ENCODE peak calls at places on chromosome 17, in five cellular contexts. J is NCI-H1436, K is memory B cell, R is NCI-H2227 treated with DMSO at 0.1 percent for 48 hours, Y is gastrocnemius medialis. F is an unnamed sample.

GRCh38 chr17:60352071-60352470 is 39.9 kb downstream of the USP32 start:
- DNase-seq in J (no peak), K (no peak), R (no peak), Y (no peak), F (no peak)

GRCh38 chr17:34633760-34634159 is 54.4 kb downstream of the TMEM132E start:
- DNase-seq in J (no peak), K (no peak), R (no peak), Y (no peak), F (no peak)

GRCh38 chr17:59825533-59826316 is 67.0 kb downstream of the TUBD1 start:
- DNase-seq in J (no peak), K (no peak), R (no peak), Y (peak), F (no peak)

GRCh38 chr17:231191-231965 is 49.9 kb upstream of the DOC2B start:
- DNase-seq in J (no peak), K (no peak), R (no peak), Y (no peak), F (no peak)

GRCh38 chr17:35742896-35743477 is 10.1 kb downstream of the GAS2L2 start:
- DNase-seq in J (no peak), K (no peak), R (no peak), Y (no peak), F (no peak)

GRCh38 chr17:53749178-53749577 is 73.5 kb upstream of the KIF2B start:
- DNase-seq in J (no peak), K (no peak), R (no peak), Y (no peak), F (no peak)

GRCh38 chr17:82806645-82807044 is 33.2 kb downstream of the ZNF750 start:
- DNase-seq in J (no peak), K (no peak), R (no peak), Y (no peak), F (no peak)

GRCh38 chr17:27456681-27457404 is 595 bp downstream of the KSR1 start:
- DNase-seq in J (peak), K (no peak), R (no peak), Y (no peak), F (peak)

GRCh38 chr17:17929655-17930380 is 42.4 kb downstream of the TOM1L2 start:
- DNase-seq in J (no peak), K (no peak), R (no peak), Y (no peak), F (no peak)

GRCh38 chr17:45705123-45706009 is 78.8 kb upstream of the CRHR1 start:
- DNase-seq in J (no peak), K (no peak), R (no peak), Y (no peak), F (no peak)

GRCh38 chr17:55540414-55541091 is 29.3 kb upstream of the SMIM36 start:
- DNase-seq in J (no peak), K (no peak), R (no peak), Y (no peak), F (no peak)

GRCh38 chr17:13311301-13311700 is 290.4 kb downstream of the HS3ST3A1 start:
- DNase-seq in J (no peak), K (no peak), R (no peak), Y (no peak), F (no peak)

GRCh38 chr17:3750926-3751325 is 27.2 kb downstream of the HASPIN start:
- DNase-seq in J (no peak), K (no peak), R (no peak), Y (no peak), F (no peak)

GRCh38 chr17:29640413-29640812 is 17.7 kb upstream of the CORO6 start:
- DNase-seq in J (no peak), K (no peak), R (no peak), Y (peak), F (no peak)

GRCh38 chr17:10127819-10128375 is 70.5 kb downstream of the GAS7 start:
- DNase-seq in J (no peak), K (no peak), R (no peak), Y (peak), F (peak)

GRCh38 chr17:75822119-75822799 is 21.9 kb downstream of the UNC13D start:
- DNase-seq in J (peak), K (no peak), R (no peak), Y (no peak), F (no peak)

GRCh38 chr17:80092959-80093358 is 8.4 kb upstream of the GAA start:
- DNase-seq in J (no peak), K (no peak), R (no peak), Y (no peak), F (no peak)

GRCh38 chr17:38868095-38868967 is 1.5 kb upstream of the LASP1 start:
- DNase-seq in J (no peak), K (no peak), R (no peak), Y (peak), F (peak)

GRCh38 chr17:35932576-35932975 is 2.0 kb upstream of the RDM1 start:
- DNase-seq in J (no peak), K (no peak), R (no peak), Y (no peak), F (no peak)

GRCh38 chr17:17186551-17187505 is 19.3 kb downstream of the PLD6 start:
- DNase-seq in J (no peak), K (no peak), R (no peak), Y (no peak), F (no peak)

GRCh38 chr17:47935961-47936360 is 5.4 kb upstream of the PNPO start:
- DNase-seq in J (no peak), K (no peak), R (no peak), Y (no peak), F (no peak)

GRCh38 chr17:38510424-38511125 is 82.3 kb downstream of the ARHGAP23 start:
- DNase-seq in J (no peak), K (no peak), R (no peak), Y (no peak), F (no peak)

F was measured in psoas muscle.